ENCODE peak calls at places on chromosomes 6 and 20, in eight cellular contexts. D, F, Q, A, O, W, Y and X are unnamed samples.

GRCh38 chr6:38166411-38167240 is 347.1 kb downstream of the ZFAND3 start:
- DNase-seq in D (no peak), F (no peak), Q (no peak), A (no peak), O (no peak), W (no peak), Y (no peak), X (no peak)

GRCh38 chr6:134422426-134423231 is 104.7 kb upstream of the SGK1 start:
- DNase-seq in D (no peak), F (no peak), Q (no peak), A (peak; percentile 100), O (no peak), W (peak; percentile 98), Y (no peak), X (no peak)

GRCh38 chr6:161984707-161985106 is 710.8 kb upstream of the AGPAT4 start:
- DNase-seq in D (no peak), F (no peak), Q (no peak), A (no peak), O (no peak), W (no peak), Y (no peak), X (no peak)

GRCh38 chr6:37041521-37041920 is 36.1 kb downstream of the FGD2 start:
- DNase-seq in D (no peak), F (no peak), Q (no peak), A (no peak), O (no peak), W (no peak), Y (no peak), X (no peak)

GRCh38 chr6:140567469-140567868 is 1193.0 kb upstream of the CITED2 start:
- DNase-seq in D (no peak), F (no peak), Q (no peak), A (peak; percentile 16), O (no peak), W (no peak), Y (no peak), X (no peak)

GRCh38 chr6:89799756-89800155 is 19.8 kb downstream of the MDN1 start:
- DNase-seq in D (no peak), F (no peak), Q (no peak), A (no peak), O (no peak), W (no peak), Y (no peak), X (no peak)

GRCh38 chr6:152112503-152113261 is 305.2 kb downstream of the ESR1 start:
- DNase-seq in D (peak; percentile 84), F (no peak), Q (peak; percentile 48), A (no peak), O (peak; percentile 76), W (no peak), Y (no peak), X (peak; percentile 80)

GRCh38 chr6:178119-178518 is 114.2 kb upstream of the DUSP22 start:
- DNase-seq in D (no peak), F (no peak), Q (peak; percentile 7), A (no peak), O (no peak), W (no peak), Y (no peak), X (no peak)

GRCh38 chr20:12847862-12848261 is 160.9 kb upstream of the SPTLC3 start:
- DNase-seq in D (no peak), F (no peak), Q (no peak), A (no peak), O (no peak), W (peak; percentile 35), Y (no peak), X (no peak)

GRCh38 chr20:1566701-1567100 is 9.2 kb upstream of the SIRPD start:
- DNase-seq in D (no peak), F (no peak), Q (no peak), A (peak; percentile 0), O (no peak), W (peak; percentile 66), Y (no peak), X (no peak)

GRCh38 chr20:14637441-14637840 is 300.0 kb upstream of the FLRT3 start:
- DNase-seq in D (no peak), F (no peak), Q (no peak), A (no peak), O (no peak), W (no peak), Y (no peak), X (no peak)
- H3K27ac ChIP-seq in D (no peak overlapping the region), F (no peak overlapping the region), Q (no peak overlapping the region), A (no peak overlapping the region), O (no peak overlapping the region), W (no peak overlapping the region), Y (no peak overlapping the region), X (no peak overlapping the region)

GRCh38 chr6:12311106-12311505 is 20.9 kb downstream of the EDN1 start:
- DNase-seq in D (no peak), F (no peak), Q (no peak), A (no peak), O (no peak), W (peak; percentile 56), Y (no peak), X (no peak)
- TF ChIP-seq CTCF in D (peak; percentile 16), F (no peak), Q (no peak), A (no peak), O (peak; percentile 10), W (peak; percentile 51), Y (no peak), X (no peak)

GRCh38 chr6:94454231-94454630 is 1034.9 kb upstream of the EPHA7 start:
- DNase-seq in D (no peak), F (no peak), Q (no peak), A (no peak), O (no peak), W (no peak), Y (no peak), X (no peak)
- H3K27ac ChIP-seq in D (no peak overlapping the region), F (no peak overlapping the region), Q (no peak overlapping the region), A (no peak overlapping the region), O (no peak overlapping the region), W (no peak overlapping the region), Y (no peak overlapping the region), X (no peak overlapping the region)

GRCh38 chr20:41746635-41747034 is 128.5 kb upstream of the CHD6 start:
- DNase-seq in D (no peak), F (peak; percentile 5), Q (no peak), A (no peak), O (no peak), W (peak; percentile 3), Y (no peak), X (no peak)
- TF ChIP-seq CTCF in D (no peak), F (peak; percentile 50), Q (no peak), A (no peak), O (no peak), W (peak; percentile 29), Y (no peak), X (no peak)

DNA sequence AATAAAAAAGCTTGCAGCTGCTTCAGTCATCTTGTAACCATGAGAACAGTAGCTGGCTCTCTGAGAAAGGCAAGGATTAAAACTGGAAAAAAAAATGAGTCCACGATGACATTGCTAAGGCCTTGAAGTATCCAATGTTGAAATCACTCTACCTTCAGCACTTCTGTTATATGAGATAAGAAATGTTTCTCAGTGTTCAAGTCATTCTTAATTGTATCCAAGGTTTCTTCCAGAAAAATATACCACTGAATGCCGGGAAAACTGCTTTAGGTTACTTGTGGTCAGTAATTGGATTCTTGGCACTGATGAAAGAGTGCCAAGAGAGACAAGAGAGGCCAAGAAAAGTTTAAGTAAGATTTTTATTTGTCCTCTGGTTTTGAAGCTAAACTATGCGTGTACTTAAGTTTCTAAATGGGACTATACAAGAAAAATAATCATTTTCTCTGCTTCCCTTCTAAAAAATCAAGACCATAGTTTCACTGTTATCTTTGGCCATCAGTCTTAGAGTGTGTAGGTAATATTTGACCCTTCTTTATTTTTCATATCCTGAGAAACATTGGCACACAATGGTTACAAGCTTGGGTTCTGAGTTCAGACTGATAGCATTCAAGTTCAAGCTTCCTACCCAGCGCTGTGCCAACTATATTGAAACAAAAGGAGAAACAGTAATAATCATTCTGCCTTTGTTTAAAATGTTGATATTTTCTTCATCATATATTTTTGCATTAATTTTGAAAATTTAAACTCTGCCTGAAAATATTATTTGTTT is 84.6 kb downstream of the TRDN start:
- DNase-seq in D (no peak), F (no peak), Q (no peak), A (no peak), O (no peak), W (no peak), Y (no peak), X (no peak)
- H3K27ac ChIP-seq in D (peak overlapping the region; percentile 57), F (no peak overlapping the region), Q (no peak overlapping the region), A (no peak overlapping the region), O (no peak overlapping the region), W (no peak overlapping the region), Y (no peak overlapping the region), X (no peak overlapping the region)

GRCh38 chr6:30726506-30727413 is 6.6 kb downstream of the TUBB start:
- DNase-seq in D (no peak), F (no peak), Q (no peak), A (peak; percentile 27), O (no peak), W (no peak), Y (no peak), X (no peak)

GRCh38 chr6:30732237-30732943 is 10.1 kb downstream of the FLOT1 start:
- DNase-seq in D (no peak), F (no peak), Q (no peak), A (no peak), O (no peak), W (no peak), Y (no peak), X (no peak)

GRCh38 chr6:30725713-30726505 is 5.8 kb downstream of the TUBB start:
- DNase-seq in D (no peak), F (peak; percentile 38), Q (no peak), A (peak; percentile 68), O (no peak), W (no peak), Y (no peak), X (no peak)

GRCh38 chr6:30727920-30728605 is 7.9 kb downstream of the TUBB start:
- DNase-seq in D (no peak), F (peak; percentile 31), Q (no peak), A (peak; percentile 71), O (no peak), W (no peak), Y (no peak), X (no peak)

DNA sequence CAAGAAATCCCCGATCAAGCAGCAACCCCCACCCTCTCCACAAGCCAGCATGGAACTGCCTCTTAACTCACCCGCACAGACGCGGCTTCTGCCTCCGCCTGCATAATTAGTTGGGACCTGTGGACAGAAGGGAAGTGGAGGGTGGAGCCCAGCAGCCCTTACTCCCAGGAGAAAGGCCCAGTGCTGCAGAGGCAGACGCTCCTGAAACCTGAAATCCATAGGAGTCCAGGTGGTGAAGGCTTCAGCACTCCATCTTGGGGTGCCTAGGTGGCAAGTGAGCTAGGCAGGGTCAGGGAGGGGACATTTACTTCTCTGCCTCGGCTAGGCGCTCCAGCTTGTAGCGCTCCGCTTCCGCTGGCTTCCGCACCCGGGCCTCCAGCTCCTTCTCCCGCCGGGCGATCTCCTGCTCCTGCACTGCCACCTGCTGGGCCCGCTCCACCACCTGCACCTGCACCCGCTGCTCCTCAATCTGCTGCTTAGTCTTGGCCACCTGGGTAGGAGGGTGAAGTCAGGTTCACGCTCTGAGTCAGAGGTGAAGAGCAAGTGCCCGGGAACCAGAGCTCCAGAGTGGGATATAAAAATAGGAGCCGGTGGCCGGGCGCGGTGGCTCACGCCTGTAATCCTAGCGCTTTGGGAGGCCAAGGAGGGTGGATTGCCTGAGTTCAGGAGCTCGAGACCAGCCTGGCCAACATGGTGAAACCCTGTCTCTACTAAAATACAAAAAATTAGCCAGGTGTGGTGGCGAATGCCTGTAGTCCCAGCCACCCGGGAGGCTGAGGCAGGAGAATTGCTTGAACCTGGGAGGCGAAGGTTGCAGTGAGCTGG is 10.7 kb downstream of the TUBB start:
- DNase-seq in D (peak; percentile 82), F (peak; percentile 89), Q (peak; percentile 86), A (peak; percentile 47), O (peak; percentile 91), W (peak; percentile 88), Y (peak; percentile 87), X (peak; percentile 93)
- TF ChIP-seq CTCF in D (peak; percentile 54), F (peak; percentile 86), Q (peak; percentile 69), A (peak; percentile 44), O (peak; percentile 63), W (peak; percentile 95), Y (peak; percentile 47), X (peak; percentile 61)